ENCODE peak calls at places on chromosomes 1 and 21, in seven cellular contexts. X is coronary artery; J is neural crest cell; A is KBM-7; S is kidney tubule cell; L is retina; E is activated T-helper 1 cell treated with anti-CD3 and anti-CD28 coated beads, Interleukin-12 subunit alpha, Interleukin-12 subunit beta, Interleukin-2, Interleukin-4 antibody, amounts not matched to agents 30 ng/mL and 10 ng/mL and 1 ng/mL, durations not matched to agents 14 hours and 24 hours and 36 hours. Z is an unnamed sample.

GRCh38 chr1:232207089-232207723 is 422.7 kb downstream of the SIPA1L2 start:
- DNase-seq in X (no peak), J (no peak), A (no peak), S (no peak), L (no peak), E (no peak), Z (no peak)

GRCh38 chr1:113156368-113156767 is 83.4 kb downstream of the LRIG2 start:
- DNase-seq in X (no peak), J (no peak), A (no peak), S (no peak), L (no peak), E (no peak), Z (no peak)

GRCh38 chr1:36133484-36133883 is 8.5 kb upstream of the COL8A2 start:
- DNase-seq in X (no peak), J (no peak), A (no peak), S (peak; percentile 95), L (no peak), E (no peak), Z (peak; percentile 91)

GRCh38 chr1:18929686-18930085 is 26.8 kb downstream of the IFFO2 start:
- DNase-seq in X (no peak), J (no peak), A (no peak), S (peak; percentile 36), L (no peak), E (no peak), Z (peak; percentile 70)

GRCh38 chr21:33801424-33802405 is 113.9 kb downstream of the ATP5PO start:
- DNase-seq in X (no peak), J (no peak), A (peak; percentile 17), S (peak; percentile 67), L (no peak), E (no peak), Z (peak; percentile 82)

GRCh38 chr1:167090289-167090942 is at the start of gene GPA33:
- DNase-seq in X (no peak), J (no peak), A (peak; percentile 87), S (no peak), L (no peak), E (no peak), Z (no peak)

GRCh38 chr1:110477445-110477957 is 26.6 kb downstream of the PROK1 start:
- DNase-seq in X (no peak), J (no peak), A (no peak), S (peak; percentile 78), L (no peak), E (no peak), Z (no peak)

GRCh38 chr21:44024895-44025353 is 12.8 kb downstream of the TRAPPC10 start:
- DNase-seq in X (peak; percentile 86), J (no peak), A (peak; percentile 64), S (peak; percentile 18), L (no peak), E (no peak), Z (peak; percentile 80)

GRCh38 chr1:100528861-100529260 is 9.1 kb upstream of the GPR88 start:
- DNase-seq in X (no peak), J (no peak), A (no peak), S (no peak), L (no peak), E (no peak), Z (peak; percentile 80)

GRCh38 chr1:208652300-208653160 is 408.3 kb upstream of the PLXNA2 start:
- DNase-seq in X (no peak), J (peak; percentile 52), A (peak; percentile 74), S (peak; percentile 70), L (peak; percentile 91), E (peak; percentile 5), Z (peak; percentile 76)

GRCh38 chr1:204417231-204417997 is 5.8 kb upstream of the PPP1R15B start:
- DNase-seq in X (peak; percentile 84), J (no peak), A (peak; percentile 79), S (peak; percentile 99), L (no peak), E (no peak), Z (peak; percentile 90)

GRCh38 chr1:109849670-109850069 is 61.0 kb upstream of the CSF1 start:
- DNase-seq in X (no peak), J (no peak), A (no peak), S (no peak), L (no peak), E (no peak), Z (no peak)

GRCh38 chr1:84956655-84957054 is 40.3 kb downstream of the MCOLN2 start:
- DNase-seq in X (no peak), J (no peak), A (no peak), S (no peak), L (no peak), E (no peak), Z (no peak)

GRCh38 chr1:222279591-222279990 is 268.3 kb downstream of the HHIPL2 start:
- DNase-seq in X (no peak), J (no peak), A (no peak), S (no peak), L (no peak), E (no peak), Z (no peak)

GRCh38 chr1:54709547-54710292 is 5.9 kb upstream of the TTC4 start:
- DNase-seq in X (no peak), J (no peak), A (no peak), S (no peak), L (no peak), E (no peak), Z (no peak)

GRCh38 chr1:97042551-97042950 is 321.0 kb downstream of the PTBP2 start:
- DNase-seq in X (no peak), J (no peak), A (no peak), S (peak; percentile 1), L (no peak), E (no peak), Z (peak; percentile 58)

GRCh38 chr1:47804127-47804526 is 193.1 kb downstream of the TRABD2B start:
- DNase-seq in X (no peak), J (no peak), A (no peak), S (peak; percentile 57), L (no peak), E (no peak), Z (no peak)

GRCh38 chr1:29518183-29518835 is 282.0 kb downstream of the PTPRU start:
- DNase-seq in X (no peak), J (no peak), A (no peak), S (no peak), L (no peak), E (no peak), Z (no peak)

GRCh38 chr1:156101880-156102279 is 12.6 kb upstream of the LMNA start:
- DNase-seq in X (no peak), J (no peak), A (no peak), S (no peak), L (no peak), E (no peak), Z (no peak)

Z was measured in astrocyte of the spinal cord.